ENCODE peak calls at places on chromosomes 12 and 14, in ten cellular contexts. J is stimulated activated CD4-positive, alpha-beta T cell treated with anti-CD3 and anti-CD28 coated beads, TNF-alpha, amount 100 ng/mL, for 4 hours; L is GM19239; V is NCI-H1694; N is AML-193; Y is adrenal gland; K is AG09319; A is mammary epithelial cell; Z is RCC 7860; W is progenitor cell of endocrine pancreas. S is an unnamed sample.
A peak's percentile ranks its signal among the peaks of the same experiment; 100 is the strongest.

GRCh38 chr14:59964251-59965007 is 44.5 kb downstream of the LRRC9 start:
- DNase-seq in Z (no peak), A (no peak), N (no peak), J (no peak), V (no peak), L (no peak), K (no peak), W (no peak), Y (no peak), S (no peak)

GRCh38 chr12:89882051-89882450 is 173.4 kb upstream of the ATP2B1 start:
- DNase-seq in J (no peak), Z (no peak), Y (no peak), W (no peak), N (no peak), K (no peak), L (no peak), A (no peak), V (no peak), S (no peak)

GRCh38 chr12:90262261-90262660 is 553.6 kb upstream of the ATP2B1 start:
- DNase-seq in A (peak; percentile 30), K (no peak), J (no peak), V (no peak), L (no peak), Z (peak; percentile 42), Y (no peak), W (no peak), N (no peak), S (no peak)

GRCh38 chr12:81644503-81644902 is 114.6 kb downstream of the PPFIA2 start:
- DNase-seq in Y (no peak), J (no peak), L (no peak), A (peak; percentile 23), K (no peak), Z (peak; percentile 31), W (no peak), N (peak; percentile 49), V (peak; percentile 55), S (peak; percentile 42)

GRCh38 chr12:131091413-131091975 is 137.8 kb downstream of the ADGRD1 start:
- DNase-seq in Z (no peak), L (no peak), V (no peak), A (no peak), W (no peak), N (no peak), J (no peak), K (no peak), Y (no peak), S (no peak)

GRCh38 chr12:50309950-50310349 is 26.6 kb upstream of the LIMA1 start:
- DNase-seq in V (no peak), Y (no peak), W (no peak), Z (no peak), N (no peak), J (no peak), A (no peak), L (no peak), K (no peak), S (no peak)

GRCh38 chr12:20319374-20319773 is 49.0 kb upstream of the PDE3A start:
- DNase-seq in V (no peak), W (no peak), A (no peak), L (no peak), Z (no peak), K (no peak), N (no peak), Y (no peak), J (no peak), S (no peak)

GRCh38 chr12:67592228-67593011 is 56.1 kb upstream of the DYRK2 start:
- DNase-seq in L (peak; percentile 6), W (no peak), V (no peak), N (no peak), A (peak; percentile 62), Y (no peak), K (peak; percentile 25), J (no peak), Z (peak; percentile 46), S (peak; percentile 52)

GRCh38 chr14:53603994-53604393 is 352.6 kb downstream of the BMP4 start:
- DNase-seq in W (no peak), L (no peak), Y (no peak), K (no peak), N (no peak), V (no peak), A (no peak), Z (no peak), J (no peak), S (no peak)

GRCh38 chr12:114405449-114406271 is at the start of gene TBX5:
- DNase-seq in N (no peak), L (no peak), J (no peak), W (no peak), V (no peak), A (no peak), K (no peak), Z (no peak), Y (no peak), S (no peak)

GRCh38 chr12:45725631-45726593 is 3.6 kb upstream of the ARID2 start:
- DNase-seq in A (peak; percentile 49), K (no peak), Y (peak; percentile 26), Z (peak; percentile 20), W (no peak), N (peak; percentile 69), V (peak; percentile 16), J (no peak), L (no peak), S (peak; percentile 77)

GRCh38 chr14:64725879-64726584 is 21.8 kb downstream of the PLEKHG3 start:
- DNase-seq in Y (no peak), L (no peak), Z (no peak), V (no peak), A (no peak), K (no peak), J (no peak), N (no peak), W (no peak), S (no peak)

GRCh38 chr14:54606631-54607133 is 39.8 kb downstream of the SAMD4A start:
- DNase-seq in A (peak; percentile 46), K (peak; percentile 67), Y (peak; percentile 34), N (no peak), W (no peak), J (no peak), V (no peak), Z (peak; percentile 65), L (no peak), S (no peak)

GRCh38 chr14:101200008-101200649 is 296.6 kb upstream of the RTL1 start:
- DNase-seq in Y (no peak), W (no peak), V (no peak), L (no peak), K (no peak), Z (no peak), J (no peak), N (no peak), A (no peak), S (no peak)

GRCh38 chr12:119154435-119154818 is 24.3 kb upstream of the HSPB8 start:
- DNase-seq in Z (no peak), K (no peak), W (peak; percentile 41), Y (no peak), A (no peak), L (no peak), N (no peak), J (no peak), V (no peak), S (no peak)

GRCh38 chr12:99271071-99271470 is 376.5 kb upstream of the GARIN6 start:
- DNase-seq in Z (peak; percentile 12), L (no peak), Y (no peak), N (no peak), W (no peak), A (peak; percentile 1), V (no peak), J (no peak), K (no peak), S (no peak)

GRCh38 chr14:94770251-94770749 is 387 bp upstream of the GSC start:
- DNase-seq in J (no peak), A (no peak), W (no peak), Z (no peak), V (no peak), L (no peak), K (no peak), N (no peak), Y (no peak), S (no peak)

GRCh38 chr14:78598046-78598652 is 428.0 kb downstream of the NRXN3 start:
- DNase-seq in Y (peak; percentile 28), V (peak; percentile 89), K (no peak), L (peak; percentile 49), Z (peak; percentile 8), W (peak; percentile 53), N (peak; percentile 34), J (peak; percentile 8), A (peak; percentile 16), S (peak; percentile 31)

GRCh38 chr12:51818567-51819300 is 29.8 kb downstream of the FIGNL2 start:
- DNase-seq in L (no peak), N (no peak), V (no peak), K (peak; percentile 68), Z (peak; percentile 61), Y (no peak), A (no peak), J (no peak), W (no peak), S (peak; percentile 49)

GRCh38 chr14:67487937-67488893 is at the start of gene TMEM229B:
- DNase-seq in V (no peak), Y (peak; percentile 27), N (peak; percentile 40), A (no peak), L (peak; percentile 91), J (peak; percentile 25), K (no peak), Z (no peak), W (no peak), S (no peak)

GRCh38 chr12:77965790-77966189 is 135.1 kb downstream of the NAV3 start:
- DNase-seq in L (no peak), N (no peak), A (no peak), K (no peak), Y (no peak), J (no peak), W (no peak), V (no peak), Z (no peak), S (no peak)

GRCh38 chr12:49219417-49220026 is 30.6 kb upstream of the TUBA1A start:
- DNase-seq in J (no peak), A (no peak), L (no peak), V (no peak), W (no peak), N (no peak), Z (no peak), K (no peak), Y (no peak), S (no peak)

GRCh38 chr14:103716091-103716801 is 636 bp downstream of the ZFYVE21 start:
- DNase-seq in W (peak; percentile 37), K (no peak), J (no peak), A (no peak), L (peak; percentile 57), V (no peak), Y (no peak), N (peak; percentile 4), Z (no peak), S (no peak)

GRCh38 chr12:76952995-76953394 is 74.2 kb upstream of the CSRP2 start:
- DNase-seq in Z (no peak), L (no peak), V (no peak), W (no peak), N (no peak), A (peak; percentile 74), K (no peak), Y (no peak), J (no peak), S (no peak)